ENCODE peak calls at places on chromosomes 3 and 15, in ten cellular contexts. One of them, this sample, is unnamed.
A peak's percentile ranks its signal among the peaks of the same experiment; 100 is the strongest.

GRCh38 chr15:83582386-83582785 is 71.5 kb upstream of the ADAMTSL3 start:
- DNase-seq in MCF 10A: no peak
- DNase-seq in EH: no peak
- DNase-seq in NCI-H460: no peak
- DNase-seq in RWPE2: no peak
- DNase-seq in iris pigment epithelial cell: peak; percentile 24
- DNase-seq in anterior cingulate cortex: no peak
- DNase-seq in SJCRH30: no peak
- DNase-seq in Caki2: no peak
- DNase-seq in stimulated activated CD8-positive, alpha-beta memory T cell treated with anti-CD3 and anti-CD28 coated beads, Interleukin-7, amount 100 ng/mL, for 4 hours: no peak
- DNase-seq in this sample: no peak

GRCh38 chr3:57956119-57956832 is 51.9 kb upstream of the FLNB start:
- DNase-seq in MCF 10A: peak; percentile 90
- DNase-seq in EH: peak; percentile 92
- DNase-seq in NCI-H460: no peak
- DNase-seq in RWPE2: no peak
- DNase-seq in iris pigment epithelial cell: peak; percentile 96
- DNase-seq in anterior cingulate cortex: no peak
- DNase-seq in SJCRH30: no peak
- DNase-seq in Caki2: no peak
- DNase-seq in stimulated activated CD8-positive, alpha-beta memory T cell treated with anti-CD3 and anti-CD28 coated beads, Interleukin-7, amount 100 ng/mL, for 4 hours: no peak
- DNase-seq in this sample: no peak

GRCh38 chr15:79736435-79737000 is 160.3 kb downstream of the MTHFS start:
- DNase-seq in MCF 10A: peak; percentile 44
- DNase-seq in EH: no peak
- DNase-seq in NCI-H460: no peak
- DNase-seq in RWPE2: no peak
- DNase-seq in iris pigment epithelial cell: no peak
- DNase-seq in anterior cingulate cortex: no peak
- DNase-seq in SJCRH30: peak; percentile 10
- DNase-seq in Caki2: peak; percentile 59
- DNase-seq in stimulated activated CD8-positive, alpha-beta memory T cell treated with anti-CD3 and anti-CD28 coated beads, Interleukin-7, amount 100 ng/mL, for 4 hours: no peak
- DNase-seq in this sample: no peak

GRCh38 chr3:99499235-99499798 is 139.1 kb upstream of the COL8A1 start:
- DNase-seq in MCF 10A: peak; percentile 70
- DNase-seq in EH: peak; percentile 74
- DNase-seq in NCI-H460: peak; percentile 67
- DNase-seq in RWPE2: no peak
- DNase-seq in iris pigment epithelial cell: peak; percentile 77
- DNase-seq in anterior cingulate cortex: no peak
- DNase-seq in SJCRH30: peak; percentile 74
- DNase-seq in Caki2: peak; percentile 19
- DNase-seq in stimulated activated CD8-positive, alpha-beta memory T cell treated with anti-CD3 and anti-CD28 coated beads, Interleukin-7, amount 100 ng/mL, for 4 hours: no peak
- DNase-seq in this sample: peak; percentile 28

GRCh38 chr15:100787567-100787941 is 92.1 kb upstream of the ALDH1A3 start:
- DNase-seq in MCF 10A: no peak
- DNase-seq in EH: no peak
- DNase-seq in NCI-H460: no peak
- DNase-seq in RWPE2: no peak
- DNase-seq in iris pigment epithelial cell: no peak
- DNase-seq in anterior cingulate cortex: no peak
- DNase-seq in SJCRH30: no peak
- DNase-seq in Caki2: no peak
- DNase-seq in stimulated activated CD8-positive, alpha-beta memory T cell treated with anti-CD3 and anti-CD28 coated beads, Interleukin-7, amount 100 ng/mL, for 4 hours: no peak
- DNase-seq in this sample: no peak

GRCh38 chr3:98557324-98558010 is 25.7 kb downstream of the GPR15 start:
- DNase-seq in MCF 10A: no peak
- DNase-seq in EH: no peak
- DNase-seq in NCI-H460: no peak
- DNase-seq in RWPE2: no peak
- DNase-seq in iris pigment epithelial cell: no peak
- DNase-seq in anterior cingulate cortex: no peak
- DNase-seq in SJCRH30: no peak
- DNase-seq in Caki2: no peak
- DNase-seq in stimulated activated CD8-positive, alpha-beta memory T cell treated with anti-CD3 and anti-CD28 coated beads, Interleukin-7, amount 100 ng/mL, for 4 hours: peak; percentile 34
- DNase-seq in this sample: no peak

GRCh38 chr15:70406624-70407390 is 309.1 kb upstream of the TLE3 start:
- DNase-seq in MCF 10A: no peak
- DNase-seq in EH: no peak
- DNase-seq in NCI-H460: no peak
- DNase-seq in RWPE2: no peak
- DNase-seq in iris pigment epithelial cell: no peak
- DNase-seq in anterior cingulate cortex: no peak
- DNase-seq in SJCRH30: no peak
- DNase-seq in Caki2: no peak
- DNase-seq in stimulated activated CD8-positive, alpha-beta memory T cell treated with anti-CD3 and anti-CD28 coated beads, Interleukin-7, amount 100 ng/mL, for 4 hours: no peak
- DNase-seq in this sample: no peak

GRCh38 chr3:112774293-112774926 is 72.3 kb downstream of the CD200R1L start:
- DNase-seq in MCF 10A: peak; percentile 74
- DNase-seq in EH: peak; percentile 88
- DNase-seq in NCI-H460: no peak
- DNase-seq in RWPE2: peak; percentile 81
- DNase-seq in iris pigment epithelial cell: peak; percentile 90
- DNase-seq in anterior cingulate cortex: no peak
- DNase-seq in SJCRH30: no peak
- DNase-seq in Caki2: peak; percentile 43
- DNase-seq in stimulated activated CD8-positive, alpha-beta memory T cell treated with anti-CD3 and anti-CD28 coated beads, Interleukin-7, amount 100 ng/mL, for 4 hours: no peak
- DNase-seq in this sample: peak; percentile 24

This sample was measured in Panc1.